ENCODE peak calls at places on chromosome 5, in eight cellular contexts. T is astrocyte of the spinal cord; X is neuronal stem cell; U is NCI-H510A treated with DMSO at 0.1 percent for 48 hours; W is activated CD4-positive, alpha-beta T cell treated with anti-CD3 and anti-CD28 coated beads, Interleukin-2, amount 10 ng/mL, durations not matched to agents 7 days and 5 days; G is HCEC 1CT; S is AG08396; O is AG08395. A is an unnamed sample.

GRCh38 chr5:34656700-34657549 is 797 bp downstream of the RAI14 start:
- DNase-seq in S (peak), T (no peak), U (no peak), O (no peak), X (no peak), G (no peak), W (no peak), A (peak)

GRCh38 chr5:91219141-91219802 is 163.8 kb downstream of the ARRDC3 start:
- DNase-seq in U (no peak), O (no peak), T (peak), W (no peak), S (no peak), G (peak), X (no peak), A (peak)

GRCh38 chr5:13331585-13331984 is 612.9 kb downstream of the DNAH5 start:
- DNase-seq in S (no peak), W (no peak), U (no peak), T (no peak), X (no peak), G (no peak), O (no peak), A (peak)

GRCh38 chr5:149030392-149030791 is 32.5 kb downstream of the SH3TC2 start:
- DNase-seq in S (peak), T (peak), O (no peak), U (peak), G (peak), X (no peak), W (no peak), A (peak)

GRCh38 chr5:75091597-75091996 is 39.2 kb upstream of the GCNT4 start:
- DNase-seq in U (no peak), O (peak), S (no peak), X (no peak), W (no peak), T (no peak), G (no peak), A (no peak)

GRCh38 chr5:435961-436640 is 6.9 kb upstream of the EXOC3 start:
- DNase-seq in T (no peak), S (peak), W (no peak), G (peak), U (peak), O (peak), X (no peak), A (peak)

GRCh38 chr5:92927291-92927778 is 653.7 kb downstream of the NR2F1-AS1 start:
- DNase-seq in S (no peak), W (no peak), X (no peak), U (peak), G (no peak), O (no peak), T (peak), A (peak)

GRCh38 chr5:96218653-96219052 is 214.4 kb downstream of the PCSK1 start:
- DNase-seq in G (no peak), X (no peak), T (no peak), S (no peak), U (no peak), O (no peak), W (no peak), A (no peak)

GRCh38 chr5:160240350-160240749 is 11.0 kb downstream of the FABP6 start:
- DNase-seq in T (no peak), U (no peak), G (no peak), W (no peak), O (no peak), X (no peak), S (no peak), A (no peak)

GRCh38 chr5:37519304-37519703 is 140.2 kb downstream of the WDR70 start:
- DNase-seq in W (no peak), O (no peak), G (no peak), X (no peak), U (no peak), T (no peak), S (no peak), A (no peak)

GRCh38 chr5:54643679-54644078 is 126.1 kb downstream of the SNX18 start:
- DNase-seq in O (peak), S (peak), G (peak), X (no peak), T (peak), W (no peak), U (no peak), A (no peak)

GRCh38 chr5:149800563-149801103 is 70.5 kb downstream of the PPARGC1B start:
- DNase-seq in S (no peak), G (no peak), U (peak), X (no peak), O (no peak), T (no peak), W (no peak), A (no peak)

GRCh38 chr5:83488271-83488670 is 16.7 kb downstream of the VCAN start:
- DNase-seq in G (peak), X (no peak), T (no peak), O (no peak), S (peak), W (no peak), U (no peak), A (no peak)

GRCh38 chr5:74294231-74294705 is 346.3 kb downstream of the ENC1 start:
- DNase-seq in T (peak), G (no peak), W (no peak), S (no peak), U (no peak), O (no peak), X (no peak), A (peak)

GRCh38 chr5:55159763-55160492 is at the start of gene GPX8:
- DNase-seq in T (peak), O (peak), G (peak), X (peak), W (peak), U (peak), S (peak), A (peak)

GRCh38 chr5:60820593-60821487 is 23.2 kb downstream of the ELOVL7 start:
- DNase-seq in O (no peak), T (no peak), X (no peak), U (no peak), W (no peak), G (no peak), S (no peak), A (no peak)

GRCh38 chr5:80125962-80126480 is 90.9 kb downstream of the THBS4 start:
- DNase-seq in U (no peak), X (no peak), G (peak), S (peak), W (peak), O (peak), T (peak), A (peak)

GRCh38 chr5:111066261-111066938 is 5.1 kb upstream of the TSLP start:
- DNase-seq in S (no peak), O (no peak), U (no peak), X (no peak), W (no peak), G (no peak), T (no peak), A (no peak)

GRCh38 chr5:72427488-72428437 is 79.4 kb downstream of the ZNF366 start:
- DNase-seq in S (peak), G (peak), T (peak), W (no peak), X (peak), U (no peak), O (peak), A (peak)

GRCh38 chr5:179270581-179271300 is 74.5 kb downstream of the ADAMTS2 start:
- DNase-seq in S (no peak), W (no peak), O (peak), U (no peak), T (no peak), X (no peak), G (no peak), A (no peak)